ENCODE peak calls at places on chromosomes 7 and 10, in seven cellular contexts. G, L, V, B, O, H and D are unnamed samples.
A peak's percentile ranks its signal among the peaks of the same experiment; 100 is the strongest.

GRCh38 chr10:103259989-103260388 is 14.3 kb downstream of the RPEL1 start:
- DNase-seq in G (no peak), L (no peak), V (no peak), B (no peak), O (no peak), H (no peak), D (no peak)

GRCh38 chr7:36604801-36605200 is 119.5 kb downstream of the AOAH start:
- DNase-seq in G (no peak), L (no peak), V (no peak), B (no peak), O (no peak), H (no peak), D (no peak)

GRCh38 chr10:1627945-1628344 is 109.4 kb downstream of the ADARB2 start:
- DNase-seq in G (no peak), L (no peak), V (no peak), B (no peak), O (no peak), H (no peak), D (no peak)

GRCh38 chr10:96904648-96905047 is 72.5 kb downstream of the LCOR start:
- DNase-seq in G (no peak), L (no peak), V (no peak), B (no peak), O (no peak), H (no peak), D (no peak)

GRCh38 chr7:75866497-75867389 is 12.1 kb upstream of the RHBDD2 start:
- DNase-seq in G (peak; percentile 73), L (peak; percentile 77), V (peak; percentile 62), B (peak; percentile 75), O (peak; percentile 68), H (peak; percentile 66), D (no peak)

GRCh38 chr7:55387062-55387965 is 22.2 kb downstream of the LANCL2 start:
- DNase-seq in G (no peak), L (peak; percentile 29), V (peak; percentile 70), B (no peak), O (no peak), H (peak; percentile 31), D (no peak)

GRCh38 chr10:90227259-90227658 is 525.9 kb downstream of the KIF20B start:
- DNase-seq in G (no peak), L (peak; percentile 74), V (no peak), B (peak; percentile 35), O (no peak), H (peak; percentile 93), D (no peak)

GRCh38 chr7:44998153-44998871 is 1.7 kb upstream of the CCM2 start:
- DNase-seq in G (no peak), L (no peak), V (no peak), B (no peak), O (no peak), H (no peak), D (no peak)

GRCh38 chr7:16989883-16990413 is 108.2 kb upstream of the AGR3 start:
- DNase-seq in G (peak; percentile 65), L (peak; percentile 97), V (no peak), B (peak; percentile 69), O (peak; percentile 57), H (peak; percentile 98), D (peak; percentile 58)

GRCh38 chr7:74305987-74306736 is 17.0 kb downstream of the CLIP2 start:
- DNase-seq in G (peak; percentile 70), L (no peak), V (no peak), B (no peak), O (no peak), H (no peak), D (no peak)

GRCh38 chr10:112313911-112314310 is 30.7 kb downstream of the TECTB start:
- DNase-seq in G (no peak), L (no peak), V (no peak), B (peak; percentile 27), O (no peak), H (no peak), D (no peak)

GRCh38 chr7:116512524-116513188 is 12.2 kb upstream of the CAV1 start:
- DNase-seq in G (no peak), L (peak; percentile 39), V (no peak), B (no peak), O (no peak), H (peak; percentile 44), D (no peak)
- H3K4me3 ChIP-seq in G (peak overlapping the region; percentile 56), L (no peak overlapping the region), V (no peak overlapping the region), B (peak overlapping the region; percentile 39), O (peak overlapping the region; percentile 60), H (peak overlapping the region; percentile 56), D (peak overlapping the region; percentile 49)

GRCh38 chr10:3423411-3423810 is 250.8 kb upstream of the PITRM1 start:
- DNase-seq in G (no peak), L (no peak), V (no peak), B (no peak), O (no peak), H (no peak), D (no peak)

GRCh38 chr10:3426190-3426845 is 253.7 kb upstream of the PITRM1 start:
- DNase-seq in G (no peak), L (peak; percentile 89), V (no peak), B (no peak), O (no peak), H (peak; percentile 75), D (no peak)

GRCh38 chr10:3424102-3424803 is 251.7 kb upstream of the PITRM1 start:
- DNase-seq in G (peak; percentile 83), L (no peak), V (no peak), B (no peak), O (peak; percentile 79), H (peak; percentile 61), D (peak; percentile 84)

GRCh38 chr10:3425713-3426112 is 253.1 kb upstream of the PITRM1 start:
- DNase-seq in G (no peak), L (no peak), V (no peak), B (no peak), O (no peak), H (no peak), D (no peak)

DNA sequence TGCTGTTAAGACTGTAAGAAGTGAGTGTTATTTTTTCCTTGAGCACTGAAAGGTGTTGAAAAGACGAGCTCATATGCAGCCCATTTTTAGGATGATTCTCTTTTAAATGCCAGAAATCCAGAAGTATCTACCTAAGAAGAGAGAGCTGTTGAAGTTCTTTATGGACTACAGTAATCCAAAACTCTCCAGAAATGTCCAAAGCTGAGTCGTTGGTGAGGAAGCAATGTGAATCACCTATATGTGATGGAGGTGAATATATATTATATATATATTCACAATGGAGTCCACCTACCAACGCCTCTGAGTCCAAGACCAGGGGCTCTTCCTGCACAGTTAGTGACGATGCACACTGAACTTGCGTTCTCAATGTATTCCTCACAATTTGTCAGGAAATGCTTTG is 252.7 kb upstream of the PITRM1 start:
- DNase-seq in G (no peak), L (no peak), V (no peak), B (no peak), O (no peak), H (peak; percentile 6), D (no peak)
- H3K27ac ChIP-seq in G (no peak overlapping the region), L (peak overlapping the region; percentile 44), V (no peak overlapping the region), B (no peak overlapping the region), O (no peak overlapping the region), H (peak overlapping the region; percentile 83), D (no peak overlapping the region)

GRCh38 chr7:150994141-150994837 is 3.5 kb downstream of the NOS3 start:
- DNase-seq in G (peak; percentile 91), L (no peak), V (peak; percentile 66), B (no peak), O (no peak), H (no peak), D (peak; percentile 80)
- H3K4me3 ChIP-seq in G (peak overlapping the region; percentile 43), L (no peak overlapping the region), V (no peak overlapping the region), B (no peak overlapping the region), O (peak overlapping the region; percentile 47), H (no peak overlapping the region), D (peak overlapping the region; percentile 58)

GRCh38 chr7:20439786-20440185 is 109.1 kb downstream of the ITGB8 start:
- DNase-seq in G (peak; percentile 41), L (no peak), V (no peak), B (no peak), O (no peak), H (no peak), D (no peak)
- H3K27ac ChIP-seq in G (no peak overlapping the region), L (no peak overlapping the region), V (no peak overlapping the region), B (no peak overlapping the region), O (no peak overlapping the region), H (no peak overlapping the region), D (no peak overlapping the region)

GRCh38 chr10:114629824-114630430 is 28.1 kb downstream of the ABLIM1 start:
- DNase-seq in G (no peak), L (no peak), V (no peak), B (no peak), O (no peak), H (peak; percentile 27), D (no peak)
- H3K4me3 ChIP-seq in G (peak overlapping the region; percentile 97), L (no peak overlapping the region), V (no peak overlapping the region), B (peak overlapping the region; percentile 73), O (peak overlapping the region; percentile 12), H (no peak overlapping the region), D (peak overlapping the region; percentile 66)